ENCODE peak calls at places on chromosomes 12 and 14, in seven cellular contexts. S is smooth muscle cell of the brain vasculature; R is neural progenitor cell; Y is C1 segment of cervical spinal cord; A is activated CD4-positive, alpha-beta T cell treated with anti-CD3 and anti-CD28 coated beads, Interleukin-2, amount 50 U/mL, for 4 hours; J is choroid plexus epithelial cell; V is esophagus squamous epithelium. M is an unnamed sample.

GRCh38 chr14:64092940-64093339 is 201.2 kb downstream of the ESR2 start:
- DNase-seq in S (no peak), R (no peak), Y (no peak), A (no peak), J (no peak), V (no peak), M (no peak)

GRCh38 chr14:54116972-54117371 is 160.3 kb upstream of the BMP4 start:
- DNase-seq in S (no peak), R (no peak), Y (no peak), A (no peak), J (no peak), V (no peak), M (no peak)

GRCh38 chr14:89303452-89304435 is 113.3 kb downstream of the FOXN3 start:
- DNase-seq in S (peak; percentile 84), R (peak; percentile 22), Y (peak; percentile 25), A (no peak), J (peak; percentile 93), V (no peak), M (no peak)

GRCh38 chr14:94005324-94005723 is 8.2 kb downstream of the CCDC197 start:
- DNase-seq in S (no peak), R (no peak), Y (no peak), A (no peak), J (peak; percentile 27), V (no peak), M (no peak)

GRCh38 chr12:108850854-108851573 is 6.4 kb downstream of the SSH1 start:
- DNase-seq in S (no peak), R (no peak), Y (peak; percentile 36), A (no peak), J (peak; percentile 96), V (no peak), M (no peak)

GRCh38 chr14:42527141-42527540 is 920.5 kb downstream of the LRFN5 start:
- DNase-seq in S (no peak), R (no peak), Y (no peak), A (no peak), J (no peak), V (no peak), M (no peak)

GRCh38 chr12:88866881-88867280 is 286.6 kb upstream of the KITLG start:
- DNase-seq in S (no peak), R (no peak), Y (no peak), A (no peak), J (no peak), V (no peak), M (no peak)

GRCh38 chr14:24296341-24297157 is 3.0 kb downstream of the DHRS1 start:
- DNase-seq in S (peak; percentile 61), R (peak; percentile 75), Y (no peak), A (peak; percentile 71), J (peak; percentile 95), V (no peak), M (peak; percentile 61)

GRCh38 chr12:109488051-109488665 is 10.7 kb downstream of the UBE3B start:
- DNase-seq in S (no peak), R (no peak), Y (no peak), A (no peak), J (no peak), V (no peak), M (no peak)

GRCh38 chr12:13661005-13661887 is 320.2 kb downstream of the GRIN2B start:
- DNase-seq in S (no peak), R (peak; percentile 79), Y (no peak), A (peak; percentile 1), J (peak; percentile 50), V (no peak), M (peak; percentile 15)

GRCh38 chr12:51726931-51727330 is 121.6 kb downstream of the FIGNL2 start:
- DNase-seq in S (no peak), R (no peak), Y (no peak), A (no peak), J (no peak), V (no peak), M (no peak)

GRCh38 chr12:26688344-26688904 is 144.6 kb downstream of the ITPR2 start:
- DNase-seq in S (no peak), R (no peak), Y (no peak), A (no peak), J (no peak), V (no peak), M (no peak)

GRCh38 chr12:97886548-97887176 is 424.1 kb downstream of the RMST start:
- DNase-seq in S (no peak), R (no peak), Y (no peak), A (no peak), J (no peak), V (no peak), M (no peak)

GRCh38 chr12:94621662-94622359 is 28.5 kb downstream of the TMCC3 start:
- DNase-seq in S (no peak), R (no peak), Y (no peak), A (no peak), J (peak; percentile 72), V (no peak), M (no peak)

GRCh38 chr14:94816113-94816512 is 46.2 kb upstream of the GSC start:
- DNase-seq in S (no peak), R (peak; percentile 22), Y (no peak), A (no peak), J (no peak), V (no peak), M (no peak)

GRCh38 chr14:22545842-22546721 is 42.9 kb downstream of the DAD1 start:
- DNase-seq in S (peak; percentile 85), R (peak; percentile 50), Y (no peak), A (no peak), J (peak; percentile 84), V (no peak), M (no peak)

GRCh38 chr14:88380405-88380804 is 5.1 kb upstream of the SPATA7 start:
- DNase-seq in S (no peak), R (no peak), Y (no peak), A (no peak), J (peak; percentile 52), V (no peak), M (no peak)

GRCh38 chr12:114500775-114501473 is 95.0 kb upstream of the TBX5 start:
- DNase-seq in S (no peak), R (peak; percentile 63), Y (no peak), A (no peak), J (no peak), V (no peak), M (no peak)

GRCh38 chr12:45208604-45209487 is 7.0 kb upstream of the ANO6 start:
- DNase-seq in S (no peak), R (no peak), Y (no peak), A (no peak), J (peak; percentile 60), V (no peak), M (no peak)